ENCODE peak calls at places on chromosome 13, in seven cellular contexts. One of them, this sample, is unnamed.

GRCh38 chr13:107322228-107322627 is 754.3 kb upstream of the ARGLU1 start:
- DNase-seq in hepatocyte: no peak
- DNase-seq in pancreas: no peak
- DNase-seq in left kidney: no peak
- DNase-seq in activated CD4-positive, alpha-beta T cell treated with anti-CD3 and anti-CD28 coated beads, Interleukin-2, amount 50 U/mL, for 48 hours: no peak
- DNase-seq in mucosa of descending colon: no peak
- DNase-seq in stimulated activated CD4-positive, alpha-beta T cell treated with anti-CD3 and anti-CD28 coated beads, Interleukin-4, amount 100 ng/mL, for 48 hours: no peak
- DNase-seq in this sample: no peak

GRCh38 chr13:89061821-89062220 is 1390.7 kb downstream of the SLITRK5 start:
- DNase-seq in hepatocyte: no peak
- DNase-seq in pancreas: peak
- DNase-seq in left kidney: no peak
- DNase-seq in activated CD4-positive, alpha-beta T cell treated with anti-CD3 and anti-CD28 coated beads, Interleukin-2, amount 50 U/mL, for 48 hours: no peak
- DNase-seq in mucosa of descending colon: peak
- DNase-seq in stimulated activated CD4-positive, alpha-beta T cell treated with anti-CD3 and anti-CD28 coated beads, Interleukin-4, amount 100 ng/mL, for 48 hours: no peak
- DNase-seq in this sample: no peak

GRCh38 chr13:101915755-101916107 is 463.3 kb downstream of the ITGBL1 start:
- DNase-seq in hepatocyte: no peak
- DNase-seq in pancreas: no peak
- DNase-seq in left kidney: peak
- DNase-seq in activated CD4-positive, alpha-beta T cell treated with anti-CD3 and anti-CD28 coated beads, Interleukin-2, amount 50 U/mL, for 48 hours: no peak
- DNase-seq in mucosa of descending colon: no peak
- DNase-seq in stimulated activated CD4-positive, alpha-beta T cell treated with anti-CD3 and anti-CD28 coated beads, Interleukin-4, amount 100 ng/mL, for 48 hours: no peak
- DNase-seq in this sample: no peak

GRCh38 chr13:104473936-104474335 is 1407.7 kb upstream of the SLC10A2 start:
- DNase-seq in hepatocyte: no peak
- DNase-seq in pancreas: no peak
- DNase-seq in left kidney: no peak
- DNase-seq in activated CD4-positive, alpha-beta T cell treated with anti-CD3 and anti-CD28 coated beads, Interleukin-2, amount 50 U/mL, for 48 hours: no peak
- DNase-seq in mucosa of descending colon: no peak
- DNase-seq in stimulated activated CD4-positive, alpha-beta T cell treated with anti-CD3 and anti-CD28 coated beads, Interleukin-4, amount 100 ng/mL, for 48 hours: no peak
- DNase-seq in this sample: no peak

GRCh38 chr13:21175656-21176194 is 627 bp downstream of the SKA3 start:
- DNase-seq in hepatocyte: no peak
- DNase-seq in pancreas: no peak
- DNase-seq in left kidney: peak
- DNase-seq in activated CD4-positive, alpha-beta T cell treated with anti-CD3 and anti-CD28 coated beads, Interleukin-2, amount 50 U/mL, for 48 hours: no peak
- DNase-seq in mucosa of descending colon: no peak
- DNase-seq in stimulated activated CD4-positive, alpha-beta T cell treated with anti-CD3 and anti-CD28 coated beads, Interleukin-4, amount 100 ng/mL, for 48 hours: no peak
- DNase-seq in this sample: no peak

GRCh38 chr13:111957913-111958450 is 109.0 kb upstream of the SOX1 start:
- DNase-seq in hepatocyte: no peak
- DNase-seq in pancreas: no peak
- DNase-seq in left kidney: no peak
- DNase-seq in activated CD4-positive, alpha-beta T cell treated with anti-CD3 and anti-CD28 coated beads, Interleukin-2, amount 50 U/mL, for 48 hours: no peak
- DNase-seq in mucosa of descending colon: no peak
- DNase-seq in stimulated activated CD4-positive, alpha-beta T cell treated with anti-CD3 and anti-CD28 coated beads, Interleukin-4, amount 100 ng/mL, for 48 hours: no peak
- DNase-seq in this sample: no peak

GRCh38 chr13:59038824-59039223 is 1124.9 kb downstream of the DIAPH3 start:
- DNase-seq in hepatocyte: peak
- DNase-seq in pancreas: no peak
- DNase-seq in left kidney: no peak
- DNase-seq in activated CD4-positive, alpha-beta T cell treated with anti-CD3 and anti-CD28 coated beads, Interleukin-2, amount 50 U/mL, for 48 hours: no peak
- DNase-seq in mucosa of descending colon: no peak
- DNase-seq in stimulated activated CD4-positive, alpha-beta T cell treated with anti-CD3 and anti-CD28 coated beads, Interleukin-4, amount 100 ng/mL, for 48 hours: no peak
- DNase-seq in this sample: no peak

GRCh38 chr13:97240789-97241734 is 18.9 kb downstream of the MBNL2 start:
- DNase-seq in hepatocyte: no peak
- DNase-seq in pancreas: no peak
- DNase-seq in left kidney: no peak
- DNase-seq in activated CD4-positive, alpha-beta T cell treated with anti-CD3 and anti-CD28 coated beads, Interleukin-2, amount 50 U/mL, for 48 hours: no peak
- DNase-seq in mucosa of descending colon: no peak
- DNase-seq in stimulated activated CD4-positive, alpha-beta T cell treated with anti-CD3 and anti-CD28 coated beads, Interleukin-4, amount 100 ng/mL, for 48 hours: no peak
- DNase-seq in this sample: no peak

GRCh38 chr13:42367836-42368235 is 95.9 kb downstream of the AKAP11 start:
- DNase-seq in hepatocyte: no peak
- DNase-seq in pancreas: no peak
- DNase-seq in left kidney: no peak
- DNase-seq in activated CD4-positive, alpha-beta T cell treated with anti-CD3 and anti-CD28 coated beads, Interleukin-2, amount 50 U/mL, for 48 hours: no peak
- DNase-seq in mucosa of descending colon: no peak
- DNase-seq in stimulated activated CD4-positive, alpha-beta T cell treated with anti-CD3 and anti-CD28 coated beads, Interleukin-4, amount 100 ng/mL, for 48 hours: no peak
- DNase-seq in this sample: no peak

GRCh38 chr13:109746364-109746763 is 40.0 kb downstream of the IRS2 start:
- DNase-seq in hepatocyte: no peak
- DNase-seq in pancreas: no peak
- DNase-seq in left kidney: no peak
- DNase-seq in activated CD4-positive, alpha-beta T cell treated with anti-CD3 and anti-CD28 coated beads, Interleukin-2, amount 50 U/mL, for 48 hours: no peak
- DNase-seq in mucosa of descending colon: no peak
- DNase-seq in stimulated activated CD4-positive, alpha-beta T cell treated with anti-CD3 and anti-CD28 coated beads, Interleukin-4, amount 100 ng/mL, for 48 hours: no peak
- DNase-seq in this sample: no peak

GRCh38 chr13:60838581-60838980 is 441.6 kb downstream of the TDRD3 start:
- DNase-seq in hepatocyte: no peak
- DNase-seq in pancreas: no peak
- DNase-seq in left kidney: peak
- DNase-seq in activated CD4-positive, alpha-beta T cell treated with anti-CD3 and anti-CD28 coated beads, Interleukin-2, amount 50 U/mL, for 48 hours: no peak
- DNase-seq in mucosa of descending colon: no peak
- DNase-seq in stimulated activated CD4-positive, alpha-beta T cell treated with anti-CD3 and anti-CD28 coated beads, Interleukin-4, amount 100 ng/mL, for 48 hours: no peak
- DNase-seq in this sample: no peak

GRCh38 chr13:57634829-57635165 is 3.3 kb downstream of the PCDH17 start:
- DNase-seq in hepatocyte: peak
- DNase-seq in pancreas: peak
- DNase-seq in left kidney: no peak
- DNase-seq in activated CD4-positive, alpha-beta T cell treated with anti-CD3 and anti-CD28 coated beads, Interleukin-2, amount 50 U/mL, for 48 hours: no peak
- DNase-seq in mucosa of descending colon: no peak
- DNase-seq in stimulated activated CD4-positive, alpha-beta T cell treated with anti-CD3 and anti-CD28 coated beads, Interleukin-4, amount 100 ng/mL, for 48 hours: no peak
- DNase-seq in this sample: peak

GRCh38 chr13:38908574-38908973 is 82.1 kb downstream of the STOML3 start:
- DNase-seq in hepatocyte: no peak
- DNase-seq in pancreas: no peak
- DNase-seq in left kidney: no peak
- DNase-seq in activated CD4-positive, alpha-beta T cell treated with anti-CD3 and anti-CD28 coated beads, Interleukin-2, amount 50 U/mL, for 48 hours: no peak
- DNase-seq in mucosa of descending colon: no peak
- DNase-seq in stimulated activated CD4-positive, alpha-beta T cell treated with anti-CD3 and anti-CD28 coated beads, Interleukin-4, amount 100 ng/mL, for 48 hours: no peak
- DNase-seq in this sample: no peak

GRCh38 chr13:102097708-102098107 is 304.1 kb downstream of the FGF14 start:
- DNase-seq in hepatocyte: no peak
- DNase-seq in pancreas: no peak
- DNase-seq in left kidney: no peak
- DNase-seq in activated CD4-positive, alpha-beta T cell treated with anti-CD3 and anti-CD28 coated beads, Interleukin-2, amount 50 U/mL, for 48 hours: no peak
- DNase-seq in mucosa of descending colon: no peak
- DNase-seq in stimulated activated CD4-positive, alpha-beta T cell treated with anti-CD3 and anti-CD28 coated beads, Interleukin-4, amount 100 ng/mL, for 48 hours: no peak
- DNase-seq in this sample: peak

GRCh38 chr13:42266464-42266863 is 5.5 kb upstream of the AKAP11 start:
- DNase-seq in hepatocyte: no peak
- DNase-seq in pancreas: no peak
- DNase-seq in left kidney: peak
- DNase-seq in activated CD4-positive, alpha-beta T cell treated with anti-CD3 and anti-CD28 coated beads, Interleukin-2, amount 50 U/mL, for 48 hours: no peak
- DNase-seq in mucosa of descending colon: no peak
- DNase-seq in stimulated activated CD4-positive, alpha-beta T cell treated with anti-CD3 and anti-CD28 coated beads, Interleukin-4, amount 100 ng/mL, for 48 hours: no peak
- DNase-seq in this sample: no peak

GRCh38 chr13:113126265-113127150 is 3.9 kb downstream of the F10 start:
- DNase-seq in hepatocyte: no peak
- DNase-seq in pancreas: no peak
- DNase-seq in left kidney: peak
- DNase-seq in activated CD4-positive, alpha-beta T cell treated with anti-CD3 and anti-CD28 coated beads, Interleukin-2, amount 50 U/mL, for 48 hours: no peak
- DNase-seq in mucosa of descending colon: no peak
- DNase-seq in stimulated activated CD4-positive, alpha-beta T cell treated with anti-CD3 and anti-CD28 coated beads, Interleukin-4, amount 100 ng/mL, for 48 hours: no peak
- DNase-seq in this sample: no peak